ENCODE peak calls at places on chromosomes 16 and 17, in five cellular contexts. N is stomach; Y is CD4-positive, alpha-beta memory T cell; D is upper lobe of right lung; K is AG04450. M is an unnamed sample. For H3K9me3, the result is how much of the 10 kb centered on the place peaks cover.

GRCh38 chr16:89200124-89200849 is at the start of gene SLC22A31:
- DNase-seq in N (no peak), Y (no peak), D (peak), K (no peak), M (no peak)

GRCh38 chr17:8740486-8740885 is 4.2 kb downstream of the CCDC42 start:
- DNase-seq in N (no peak), Y (peak), D (no peak), K (no peak), M (no peak)

GRCh38 chr17:10756146-10756545 is 26.3 kb upstream of the TMEM220 start:
- DNase-seq in N (no peak), Y (no peak), D (no peak), K (no peak), M (no peak)

GRCh38 chr16:66728117-66728787 is 23.2 kb downstream of the DYNC1LI2 start:
- DNase-seq in N (peak), Y (peak), D (no peak), K (no peak), M (peak)

GRCh38 chr17:68432086-68432864 is 25.0 kb downstream of the WIPI1 start:
- DNase-seq in N (no peak), Y (no peak), D (no peak), K (no peak), M (no peak)

GRCh38 chr17:40219073-40219860 is at the start of gene WIPF2:
- DNase-seq in N (peak), Y (peak), D (peak), K (peak), M (peak)

GRCh38 chr16:4734730-4735575 is 616 bp downstream of the DNAAF8 start:
- DNase-seq in N (peak), Y (peak), D (peak), K (peak), M (peak)

GRCh38 chr17:48101012-48101720 is at the start of gene CBX1:
- DNase-seq in N (peak), Y (peak), D (peak), K (peak), M (peak)

GRCh38 chr16:84603115-84603816 is 14.6 kb downstream of the COTL1 start:
- DNase-seq in N (peak), Y (no peak), D (peak), K (peak), M (peak)

GRCh38 chr17:7043544-7044268 is at the start of gene SLC16A11:
- DNase-seq in N (peak), Y (peak), D (peak), K (no peak), M (no peak)

GRCh38 chr17:14201595-14201994 is 35.1 kb downstream of the CDRT15 start:
- DNase-seq in N (no peak), Y (peak), D (no peak), K (no peak), M (no peak)

GRCh38 chr16:53183442-53183841 is 128.7 kb downstream of the CHD9 start:
- DNase-seq in N (no peak), Y (no peak), D (no peak), K (no peak), M (no peak)

GRCh38 chr16:68236804-68237242 is 896 bp upstream of the ESRP2 start:
- DNase-seq in N (no peak), Y (peak), D (peak), K (no peak), M (no peak)

GRCh38 chr17:11241611-11242226 is 706 bp downstream of the SHISA6 start:
- DNase-seq in N (peak), Y (no peak), D (no peak), K (no peak), M (no peak)

GRCh38 chr17:29840884-29841283 is 89.1 kb downstream of the SSH2 start:
- DNase-seq in N (no peak), Y (no peak), D (no peak), K (no peak), M (no peak)

GRCh38 chr17:47675380-47676198 is 18.4 kb upstream of the TBKBP1 start:
- DNase-seq in N (no peak), Y (no peak), D (no peak), K (no peak), M (no peak)

GRCh38 chr17:26792486-26792885 is 501.4 kb upstream of the WSB1 start:
- DNase-seq in N (no peak), Y (no peak), D (no peak), K (no peak), M (no peak)

GRCh38 chr17:49588726-49589555 is 13.3 kb downstream of the NXPH3 start:
- DNase-seq in N (no peak), Y (no peak), D (no peak), K (no peak), M (peak)

GRCh38 chr17:40879026-40879425 is 6.0 kb downstream of the KRT20 start:
- DNase-seq in N (no peak), Y (no peak), D (no peak), K (no peak), M (no peak)

GRCh38 chr16:70160388-70160787 is 13.2 kb upstream of the CLEC18C start:
- DNase-seq in N (no peak), Y (no peak), D (no peak), K (no peak), M (no peak)

GRCh38 chr17:63573634-63574033 is 23.4 kb downstream of the DCAF7 start:
- DNase-seq in N (no peak), Y (no peak), D (no peak), K (no peak), M (no peak)

DNA sequence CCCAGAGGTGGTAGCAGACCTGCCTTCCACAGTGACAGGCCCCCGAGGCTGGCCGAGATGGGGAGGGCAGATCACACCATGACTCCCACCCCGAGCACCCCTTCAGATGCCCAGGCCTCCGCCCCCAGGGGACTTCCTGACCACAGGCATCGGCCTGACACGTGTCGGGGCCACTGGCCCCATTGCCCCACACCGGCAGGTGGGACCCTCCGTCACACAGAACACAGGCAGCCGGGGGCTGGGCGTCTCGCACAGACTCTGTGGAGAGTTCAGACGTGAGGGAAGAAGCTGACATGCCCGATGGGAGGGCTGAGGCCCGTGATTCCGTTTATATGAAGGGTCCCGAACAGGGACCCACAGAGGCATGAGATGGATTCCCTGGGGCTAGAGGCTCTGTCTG is 51.3 kb upstream of the GNG13 start:
- DNase-seq in N (no peak), Y (no peak), D (no peak), K (no peak), M (no peak)
- H3K9me3 ChIP-seq in N (under half), Y (under half), D (under half), K (half or more), M (under half)

GRCh38 chr16:23754594-23755483 is at the start of gene CHP2:
- DNase-seq in N (no peak), Y (no peak), D (peak), K (no peak), M (no peak)

GRCh38 chr16:23753908-23754593 is 775 bp upstream of the CHP2 start:
- DNase-seq in N (no peak), Y (no peak), D (no peak), K (no peak), M (no peak)

GRCh38 chr16:23757116-23757515 is 2.3 kb downstream of the CHP2 start:
- DNase-seq in N (no peak), Y (no peak), D (no peak), K (no peak), M (no peak)

GRCh38 chr16:23757937-23758619 is 3.3 kb downstream of the CHP2 start:
- DNase-seq in N (no peak), Y (no peak), D (no peak), K (no peak), M (no peak)

DNA sequence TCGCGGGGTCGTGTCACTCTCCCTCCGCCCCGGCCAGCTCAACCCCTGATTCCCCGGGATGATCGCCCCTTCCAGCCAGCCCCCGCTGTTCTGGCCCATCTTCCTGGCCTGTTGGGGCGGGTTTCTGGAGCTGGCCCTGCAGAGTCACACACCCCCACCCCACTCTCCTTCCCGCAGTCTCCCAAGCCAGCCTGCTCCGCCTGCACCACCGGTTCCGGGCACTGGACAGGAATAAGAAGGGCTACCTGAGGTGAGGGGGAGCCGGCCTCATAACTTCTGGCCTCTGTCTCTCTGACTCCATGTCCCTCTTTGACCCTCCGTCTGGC is 621 bp downstream of the CHP2 start:
- DNase-seq in N (no peak), Y (no peak), D (no peak), K (no peak), M (no peak)
- H3K9me3 ChIP-seq in N (under half), Y (under half), D (under half), K (under half), M (under half)

GRCh38 chr17:79505199-79505598 is 105.7 kb downstream of the RBFOX3 start:
- DNase-seq in N (no peak), Y (no peak), D (no peak), K (no peak), M (no peak)

GRCh38 chr17:79506150-79506870 is 104.5 kb downstream of the RBFOX3 start:
- DNase-seq in N (no peak), Y (no peak), D (no peak), K (no peak), M (no peak)

GRCh38 chr17:79501910-79502309 is 108.9 kb downstream of the RBFOX3 start:
- DNase-seq in N (no peak), Y (no peak), D (no peak), K (no peak), M (no peak)

GRCh38 chr17:79503440-79503839 is 107.4 kb downstream of the RBFOX3 start:
- DNase-seq in N (no peak), Y (no peak), D (no peak), K (no peak), M (no peak)

DNA sequence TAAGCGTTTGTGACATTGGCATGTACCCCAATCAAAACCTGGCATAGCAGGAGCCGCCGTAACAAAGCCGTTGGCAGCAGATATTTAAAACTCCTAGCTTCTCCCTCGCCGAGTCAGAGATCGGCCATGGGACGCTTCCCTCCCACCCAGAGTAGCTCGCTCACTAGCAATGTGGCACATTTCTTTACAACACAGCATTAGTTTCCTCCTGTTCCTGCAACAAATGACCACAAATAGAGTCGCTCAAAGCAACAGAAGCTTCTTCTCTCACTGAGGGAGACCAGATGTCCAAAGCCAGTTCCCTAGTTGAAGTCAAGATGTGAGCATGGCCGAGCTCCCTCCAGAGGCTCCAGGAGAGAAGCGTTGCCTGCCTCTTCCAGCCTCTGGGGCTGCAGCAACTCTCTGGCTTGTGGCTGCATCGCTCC is 106.7 kb downstream of the RBFOX3 start:
- DNase-seq in N (no peak), Y (no peak), D (no peak), K (no peak), M (no peak)
- H3K9me3 ChIP-seq in N (under half), Y (under half), D (under half), K (under half), M (under half)

DNA sequence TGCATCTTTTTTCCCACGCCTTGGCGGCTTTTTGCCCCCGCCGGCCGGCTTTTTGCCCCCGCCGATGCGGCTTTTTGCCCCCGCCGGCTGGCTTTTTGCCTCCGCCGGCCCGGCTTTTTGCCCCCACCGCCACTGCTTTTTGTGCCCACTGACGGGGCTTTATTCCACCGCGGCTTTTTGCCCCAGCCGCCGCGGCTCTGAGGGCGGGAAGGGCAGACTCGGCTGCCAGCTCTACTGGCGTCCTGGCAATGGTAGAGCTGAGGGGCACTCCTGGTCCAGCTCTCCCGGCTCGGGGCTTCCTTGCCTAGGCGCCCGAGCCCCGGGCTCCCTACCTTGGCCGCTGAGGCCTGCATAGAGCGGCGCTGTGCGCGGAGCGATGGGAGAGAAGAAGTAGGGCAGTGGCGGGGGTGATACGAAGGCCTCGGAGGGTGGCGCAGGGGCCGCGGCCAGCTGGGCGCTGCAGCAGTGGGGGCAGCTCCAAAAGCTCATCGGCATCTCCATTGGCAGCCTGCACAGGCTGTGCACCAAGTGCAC is 591.4 kb downstream of the TP53TG3F start:
- DNase-seq in N (no peak), Y (no peak), D (no peak), K (no peak), M (no peak)
- H3K9me3 ChIP-seq in N (under half), Y (under half), D (under half), K (under half), M (under half)

GRCh38 chr17:61701334-61701733 is 110.3 kb upstream of the NACA2 start:
- DNase-seq in N (no peak), Y (no peak), D (no peak), K (no peak), M (no peak)

GRCh38 chr17:61699694-61700093 is 108.7 kb upstream of the NACA2 start:
- DNase-seq in N (no peak), Y (no peak), D (no peak), K (no peak), M (no peak)

GRCh38 chr17:61701978-61702377 is 111.0 kb upstream of the NACA2 start:
- DNase-seq in N (no peak), Y (no peak), D (no peak), K (no peak), M (no peak)

GRCh38 chr17:61699032-61699431 is 108.0 kb upstream of the NACA2 start:
- DNase-seq in N (no peak), Y (no peak), D (no peak), K (no peak), M (no peak)

DNA sequence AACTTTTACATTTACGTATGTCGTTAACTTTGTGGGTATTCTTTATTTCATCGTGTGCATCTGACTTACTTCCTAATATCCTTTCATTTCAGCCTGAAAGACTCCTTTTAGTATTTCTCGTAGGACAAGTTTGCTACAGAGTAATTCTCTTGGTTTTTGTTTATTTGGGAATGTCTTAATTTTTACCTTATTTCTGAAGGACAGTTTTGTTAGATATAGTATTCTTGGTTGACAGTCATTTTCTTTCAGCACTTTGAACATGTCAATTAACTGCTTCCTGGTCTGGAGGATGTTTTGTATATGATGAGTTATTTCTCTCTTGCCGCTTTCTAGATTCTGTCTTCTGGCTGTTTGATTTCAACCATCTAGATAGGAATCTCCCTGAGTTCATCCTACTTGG is 109.2 kb upstream of the NACA2 start:
- DNase-seq in N (no peak), Y (no peak), D (no peak), K (no peak), M (no peak)
- H3K9me3 ChIP-seq in N (half or more), Y (under half), D (under half), K (under half), M (under half)

M was measured in MG63.